ENCODE peak calls at places on chromosomes 11 and 22, in six cellular contexts. P is neuronal stem cell, N is HT1080, Q is activated T-cell treated with anti-CD3 and anti-CD28 coated beads for 1 hour, I is ELR, A is activated T-helper 1 cell treated with Interleukin-2 at 50 U/mL for 16 hours. K is an unnamed sample.

GRCh38 chr22:32996276-32996675 is 61.9 kb downstream of the SYN3 start:
- DNase-seq in N (no peak), A (no peak), I (no peak), P (no peak), Q (no peak), K (no peak)

GRCh38 chr22:48453751-48454485 is 1373.8 kb downstream of the BRD1 start:
- DNase-seq in I (no peak), Q (no peak), P (no peak), A (no peak), N (no peak), K (no peak)

GRCh38 chr11:124482362-124483147 is 37.1 kb upstream of the OR8B8 start:
- DNase-seq in N (peak; percentile 19), A (no peak), Q (no peak), I (peak; percentile 74), P (no peak), K (no peak)

GRCh38 chr22:36901411-36902142 is 11.9 kb upstream of the CSF2RB start:
- DNase-seq in I (no peak), N (no peak), P (no peak), Q (no peak), A (no peak), K (no peak)

GRCh38 chr22:43094085-43094484 is 4.9 kb upstream of the TTLL1 start:
- DNase-seq in I (peak; percentile 71), N (peak; percentile 24), A (no peak), P (no peak), Q (no peak), K (no peak)

GRCh38 chr11:124745835-124746620 is 6.0 kb downstream of the VSIG2 start:
- DNase-seq in A (no peak), I (no peak), P (no peak), N (no peak), Q (peak; percentile 19), K (no peak)

GRCh38 chr11:13030857-13031256 is 21.7 kb downstream of the RASSF10 start:
- DNase-seq in I (no peak), Q (no peak), N (peak; percentile 29), P (no peak), A (no peak), K (no peak)

GRCh38 chr11:102591160-102591718 is 33.9 kb downstream of the MMP20 start:
- DNase-seq in N (no peak), P (no peak), I (no peak), A (no peak), Q (no peak), K (no peak)

GRCh38 chr22:34427841-34428240 is 507.6 kb upstream of the LARGE1 start:
- DNase-seq in Q (no peak), A (no peak), P (no peak), I (no peak), N (no peak), K (no peak)

GRCh38 chr11:66022401-66023185 is 3.7 kb downstream of the CATSPER1 start:
- DNase-seq in Q (peak; percentile 77), I (peak; percentile 75), A (peak; percentile 62), P (peak; percentile 79), N (peak; percentile 55), K (no peak)

GRCh38 chr22:25447689-25448434 is 116.6 kb upstream of the GRK3 start:
- DNase-seq in Q (peak; percentile 87), I (peak; percentile 85), A (peak; percentile 77), N (peak; percentile 83), P (peak; percentile 87), K (peak; percentile 57)

GRCh38 chr22:37300551-37301017 is 18.3 kb downstream of the CYTH4 start:
- DNase-seq in Q (no peak), I (no peak), N (no peak), A (peak; percentile 43), P (no peak), K (no peak)

GRCh38 chr11:24093410-24093809 is 403.4 kb upstream of the LUZP2 start:
- DNase-seq in P (no peak), I (no peak), Q (no peak), N (no peak), A (no peak), K (no peak)

GRCh38 chr22:44311855-44312170 is 938 bp downstream of the SHISAL1 start:
- DNase-seq in N (peak; percentile 67), Q (no peak), A (no peak), I (peak; percentile 68), P (no peak), K (no peak)

GRCh38 chr22:27241430-27242110 is 560.0 kb downstream of the MN1 start:
- DNase-seq in N (no peak), A (no peak), Q (no peak), I (no peak), P (no peak), K (no peak)

GRCh38 chr22:21042978-21043855 is 2.5 kb upstream of the LRRC74B start:
- DNase-seq in N (peak; percentile 20), A (no peak), I (peak; percentile 35), P (no peak), Q (no peak), K (no peak)

GRCh38 chr11:47179655-47179991 is 2.9 kb upstream of the ARFGAP2 start:
- DNase-seq in A (no peak), I (peak; percentile 64), N (peak; percentile 42), P (peak; percentile 32), Q (no peak), K (no peak)

GRCh38 chr22:50507991-50508884 is at the start of gene NCAPH2:
- DNase-seq in I (peak; percentile 98), N (peak; percentile 89), Q (peak; percentile 98), P (peak; percentile 98), A (peak; percentile 96), K (peak; percentile 94)

GRCh38 chr11:34749666-34750659 is 129.1 kb downstream of the EHF start:
- DNase-seq in P (no peak), I (peak; percentile 34), N (peak; percentile 77), A (no peak), Q (no peak), K (peak; percentile 65)

GRCh38 chr11:112864715-112865114 is 96.5 kb upstream of the NCAM1 start:
- DNase-seq in A (no peak), I (no peak), P (no peak), Q (no peak), N (no peak), K (no peak)

GRCh38 chr11:12480401-12480800 is 103.0 kb downstream of the PARVA start:
- DNase-seq in Q (no peak), P (no peak), N (no peak), I (no peak), A (no peak), K (no peak)

GRCh38 chr11:16410479-16410878 is 54.1 kb upstream of the SOX6 start:
- DNase-seq in P (no peak), Q (no peak), N (peak; percentile 28), I (no peak), A (no peak), K (no peak)

GRCh38 chr11:130762342-130763037 is 153.8 kb downstream of the SNX19 start:
- DNase-seq in A (no peak), I (no peak), P (no peak), N (no peak), Q (no peak), K (no peak)

GRCh38 chr22:39179401-39179827 is 26.9 kb upstream of the CBX7 start:
- DNase-seq in I (no peak), Q (no peak), P (no peak), A (no peak), N (no peak), K (no peak)

GRCh38 chr11:66701432-66702240 is 23.9 kb upstream of the RBM4B start:
- DNase-seq in Q (no peak), N (no peak), P (no peak), I (no peak), A (no peak), K (no peak)

GRCh38 chr11:46489668-46490560 is 98.3 kb upstream of the CHRM4 start:
- DNase-seq in P (no peak), N (peak; percentile 41), Q (peak; percentile 9), A (no peak), I (peak; percentile 71), K (no peak)

K was measured in smooth muscle cell of the brain vasculature.